ENCODE peak calls at places on chromosomes 13 and 19, in six cellular contexts. One of them, this sample, is unnamed.

GRCh38 chr19:39405930-39406655 is 554 bp upstream of the ZFP36 start:
- DNase-seq in nephron progenitor cell: no peak
- DNase-seq in WTC11: peak
- DNase-seq in testis: peak
- DNase-seq in GM20000: peak
- DNase-seq in hepatocyte: no peak
- DNase-seq in this sample: no peak

GRCh38 chr19:17001603-17002183 is 24.9 kb downstream of the CPAMD8 start:
- DNase-seq in hepatocyte: no peak
- DNase-seq in GM20000: no peak
- DNase-seq in WTC11: no peak
- DNase-seq in nephron progenitor cell: no peak
- DNase-seq in testis: no peak
- DNase-seq in this sample: no peak

GRCh38 chr19:35425682-35426081 is 22.4 kb upstream of the FFAR2 start:
- DNase-seq in nephron progenitor cell: no peak
- DNase-seq in testis: no peak
- DNase-seq in hepatocyte: no peak
- DNase-seq in GM20000: no peak
- DNase-seq in WTC11: no peak
- DNase-seq in this sample: no peak

GRCh38 chr19:35266149-35266903 is 2.4 kb upstream of the USF2 start:
- DNase-seq in hepatocyte: no peak
- DNase-seq in testis: peak
- DNase-seq in WTC11: no peak
- DNase-seq in nephron progenitor cell: no peak
- DNase-seq in GM20000: no peak
- DNase-seq in this sample: no peak

GRCh38 chr19:14719162-14719561 is 29.3 kb downstream of the ZNF333 start:
- DNase-seq in GM20000: no peak
- DNase-seq in testis: no peak
- DNase-seq in hepatocyte: no peak
- DNase-seq in WTC11: no peak
- DNase-seq in nephron progenitor cell: no peak
- DNase-seq in this sample: no peak

GRCh38 chr19:53102701-53103140 is 501 bp downstream of the ZNF160 start:
- DNase-seq in hepatocyte: peak
- DNase-seq in testis: no peak
- DNase-seq in nephron progenitor cell: peak
- DNase-seq in WTC11: peak
- DNase-seq in GM20000: peak
- DNase-seq in this sample: peak

GRCh38 chr13:53151692-53152421 is 123.2 kb downstream of the OLFM4 start:
- DNase-seq in GM20000: peak
- DNase-seq in hepatocyte: peak
- DNase-seq in WTC11: peak
- DNase-seq in testis: peak
- DNase-seq in nephron progenitor cell: peak
- DNase-seq in this sample: peak

GRCh38 chr13:75725784-75726183 is 89.7 kb downstream of the LMO7 start:
- DNase-seq in nephron progenitor cell: no peak
- DNase-seq in testis: no peak
- DNase-seq in WTC11: no peak
- DNase-seq in hepatocyte: no peak
- DNase-seq in GM20000: no peak
- DNase-seq in this sample: no peak

GRCh38 chr13:26811636-26812035 is 51.0 kb upstream of the GPR12 start:
- DNase-seq in hepatocyte: no peak
- DNase-seq in nephron progenitor cell: no peak
- DNase-seq in WTC11: no peak
- DNase-seq in testis: no peak
- DNase-seq in GM20000: no peak
- DNase-seq in this sample: no peak

GRCh38 chr19:35248310-35249145 is at the start of gene LSR:
- DNase-seq in nephron progenitor cell: peak
- DNase-seq in testis: peak
- DNase-seq in GM20000: peak
- DNase-seq in WTC11: peak
- DNase-seq in hepatocyte: peak
- DNase-seq in this sample: peak

GRCh38 chr19:17576758-17577532 is 21.5 kb downstream of the COLGALT1 start:
- DNase-seq in WTC11: peak
- DNase-seq in nephron progenitor cell: peak
- DNase-seq in hepatocyte: peak
- DNase-seq in GM20000: peak
- DNase-seq in testis: peak
- DNase-seq in this sample: peak

GRCh38 chr13:21733475-21734311 is 62.8 kb downstream of the FGF9 start:
- DNase-seq in nephron progenitor cell: no peak
- DNase-seq in WTC11: no peak
- DNase-seq in hepatocyte: no peak
- DNase-seq in testis: no peak
- DNase-seq in GM20000: no peak
- DNase-seq in this sample: no peak

GRCh38 chr13:85665286-85665685 is 133.9 kb downstream of the SLITRK6 start:
- DNase-seq in testis: no peak
- DNase-seq in WTC11: no peak
- DNase-seq in hepatocyte: peak
- DNase-seq in nephron progenitor cell: no peak
- DNase-seq in GM20000: no peak
- DNase-seq in this sample: peak

GRCh38 chr13:46367622-46368327 is 19.3 kb downstream of the RUBCNL start:
- DNase-seq in nephron progenitor cell: no peak
- DNase-seq in GM20000: no peak
- DNase-seq in hepatocyte: no peak
- DNase-seq in WTC11: no peak
- DNase-seq in testis: no peak
- DNase-seq in this sample: peak

GRCh38 chr13:106529415-106530208 is 5.8 kb downstream of the EFNB2 start:
- DNase-seq in WTC11: no peak
- DNase-seq in GM20000: no peak
- DNase-seq in testis: no peak
- DNase-seq in nephron progenitor cell: no peak
- DNase-seq in hepatocyte: no peak
- DNase-seq in this sample: no peak

GRCh38 chr13:20843177-20843576 is 59.4 kb downstream of the XPO4 start:
- DNase-seq in nephron progenitor cell: no peak
- DNase-seq in hepatocyte: peak
- DNase-seq in GM20000: no peak
- DNase-seq in testis: no peak
- DNase-seq in WTC11: no peak
- DNase-seq in this sample: no peak

GRCh38 chr13:30847697-30848307 is 58.3 kb upstream of the MEDAG start:
- DNase-seq in GM20000: no peak
- DNase-seq in hepatocyte: peak
- DNase-seq in WTC11: no peak
- DNase-seq in nephron progenitor cell: no peak
- DNase-seq in testis: no peak
- DNase-seq in this sample: peak

GRCh38 chr19:5418676-5419075 is 36.5 kb upstream of the ZNRF4 start:
- DNase-seq in WTC11: no peak
- DNase-seq in testis: no peak
- DNase-seq in nephron progenitor cell: no peak
- DNase-seq in GM20000: no peak
- DNase-seq in hepatocyte: no peak
- DNase-seq in this sample: no peak

GRCh38 chr13:77637583-77637982 is 59.9 kb upstream of the SLAIN1 start:
- DNase-seq in WTC11: no peak
- DNase-seq in testis: no peak
- DNase-seq in GM20000: no peak
- DNase-seq in hepatocyte: peak
- DNase-seq in nephron progenitor cell: no peak
- DNase-seq in this sample: no peak

GRCh38 chr13:43356566-43356965 is 333.2 kb downstream of the DNAJC15 start:
- DNase-seq in GM20000: no peak
- DNase-seq in testis: no peak
- DNase-seq in WTC11: no peak
- DNase-seq in hepatocyte: no peak
- DNase-seq in nephron progenitor cell: no peak
- DNase-seq in this sample: peak

GRCh38 chr13:77741587-77741972 is 44.1 kb downstream of the SLAIN1 start:
- DNase-seq in GM20000: no peak
- DNase-seq in hepatocyte: no peak
- DNase-seq in testis: no peak
- DNase-seq in WTC11: no peak
- DNase-seq in nephron progenitor cell: no peak
- DNase-seq in this sample: no peak

GRCh38 chr19:21585491-21585890 is 80.1 kb downstream of the ZNF429 start:
- DNase-seq in hepatocyte: no peak
- DNase-seq in nephron progenitor cell: no peak
- DNase-seq in WTC11: no peak
- DNase-seq in GM20000: no peak
- DNase-seq in testis: no peak
- DNase-seq in this sample: no peak

GRCh38 chr19:16524991-16525734 is 17.1 kb downstream of the CHERP start:
- DNase-seq in WTC11: no peak
- DNase-seq in GM20000: no peak
- DNase-seq in hepatocyte: no peak
- DNase-seq in nephron progenitor cell: no peak
- DNase-seq in testis: peak
- DNase-seq in this sample: no peak

GRCh38 chr13:34420975-34421719 is 520.9 kb upstream of the NBEA start:
- DNase-seq in testis: no peak
- DNase-seq in nephron progenitor cell: no peak
- DNase-seq in GM20000: no peak
- DNase-seq in hepatocyte: no peak
- DNase-seq in WTC11: no peak
- DNase-seq in this sample: peak
- TF ChIP-seq CTCF in testis: no peak
- TF ChIP-seq CTCF in nephron progenitor cell: no peak
- TF ChIP-seq CTCF in GM20000: no peak
- TF ChIP-seq CTCF in hepatocyte: peak
- TF ChIP-seq CTCF in WTC11: no peak
- TF ChIP-seq CTCF in this sample: no peak

GRCh38 chr13:87999791-88000190 is 328.6 kb downstream of the SLITRK5 start:
- DNase-seq in hepatocyte: no peak
- DNase-seq in GM20000: no peak
- DNase-seq in nephron progenitor cell: no peak
- DNase-seq in WTC11: no peak
- DNase-seq in testis: no peak
- DNase-seq in this sample: peak
- TF ChIP-seq CTCF in hepatocyte: no peak
- TF ChIP-seq CTCF in GM20000: no peak
- TF ChIP-seq CTCF in nephron progenitor cell: no peak
- TF ChIP-seq CTCF in WTC11: no peak
- TF ChIP-seq CTCF in testis: no peak
- TF ChIP-seq CTCF in this sample: no peak

DNA sequence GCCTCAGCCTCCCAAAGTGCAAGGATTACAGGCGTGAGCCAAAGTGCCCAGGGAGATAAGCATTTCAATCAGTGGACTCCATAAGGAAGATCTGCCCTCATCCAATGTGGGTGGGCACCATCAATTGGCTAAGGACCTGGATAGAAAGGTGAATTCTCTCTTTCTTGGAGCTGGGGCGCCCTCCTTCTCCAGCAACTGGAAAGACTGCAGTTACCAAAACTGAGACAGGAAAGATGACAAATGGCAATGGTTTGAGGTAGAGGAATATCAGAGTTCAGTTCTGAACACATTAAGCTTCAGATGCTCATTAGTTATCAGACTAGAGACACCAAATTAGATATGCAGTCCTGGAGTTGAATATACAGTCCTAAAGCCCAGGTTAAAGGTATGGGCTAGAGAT is 10.5 kb upstream of the ELF1 start:
- DNase-seq in hepatocyte: no peak
- DNase-seq in WTC11: peak
- DNase-seq in testis: no peak
- DNase-seq in nephron progenitor cell: no peak
- DNase-seq in GM20000: no peak
- DNase-seq in this sample: no peak
- TF ChIP-seq CTCF in hepatocyte: no peak
- TF ChIP-seq CTCF in WTC11: no peak
- TF ChIP-seq CTCF in testis: no peak
- TF ChIP-seq CTCF in nephron progenitor cell: no peak
- TF ChIP-seq CTCF in GM20000: no peak
- TF ChIP-seq CTCF in this sample: no peak

DNA sequence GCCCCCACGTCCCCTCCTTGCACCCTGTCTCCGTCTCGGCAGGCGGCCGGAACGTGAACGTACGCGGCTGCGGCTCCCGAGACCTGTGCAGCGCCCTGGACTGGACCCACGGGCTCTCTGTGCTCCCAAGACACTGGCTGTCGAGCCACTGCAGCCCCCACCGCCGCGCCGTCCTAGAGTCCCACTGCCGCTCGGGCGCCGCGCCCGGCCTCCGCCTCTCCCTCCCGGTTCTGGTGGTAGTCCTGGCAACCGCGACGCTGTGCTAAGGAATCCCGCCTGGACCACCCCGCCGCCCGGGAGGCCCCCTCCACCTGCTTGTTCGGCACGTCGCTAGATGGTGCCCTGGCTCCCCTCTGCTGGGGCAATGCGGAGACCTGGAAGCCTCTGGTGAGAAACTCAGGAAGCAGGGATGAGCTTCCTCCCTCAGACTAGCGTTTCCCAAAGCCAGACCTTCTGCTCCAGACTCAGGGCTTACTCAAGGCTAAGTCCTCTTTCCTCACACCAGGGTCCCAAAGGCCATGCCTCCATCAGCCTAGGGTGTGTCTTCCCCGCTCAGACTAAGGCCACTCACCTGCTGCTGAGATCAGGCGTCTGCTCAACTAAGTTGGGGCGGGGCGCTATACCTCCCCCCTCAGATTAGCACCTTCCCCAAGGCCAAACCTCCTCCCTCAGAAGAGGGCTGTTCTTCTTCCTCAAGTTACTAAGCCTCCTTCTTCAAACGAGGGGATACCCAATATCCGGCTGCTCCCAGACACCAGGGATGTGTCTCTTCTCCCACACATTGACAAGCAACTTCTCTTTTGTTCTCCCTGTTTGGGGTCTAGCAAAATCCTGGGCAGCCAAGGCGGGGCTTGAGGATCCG is 16.1 kb upstream of the IRGC start:
- DNase-seq in nephron progenitor cell: peak
- DNase-seq in GM20000: no peak
- DNase-seq in hepatocyte: peak
- DNase-seq in testis: peak
- DNase-seq in WTC11: peak
- DNase-seq in this sample: no peak
- TF ChIP-seq CTCF in nephron progenitor cell: no peak
- TF ChIP-seq CTCF in GM20000: no peak
- TF ChIP-seq CTCF in hepatocyte: peak
- TF ChIP-seq CTCF in testis: no peak
- TF ChIP-seq CTCF in WTC11: no peak
- TF ChIP-seq CTCF in this sample: no peak

This sample was measured in MCF 10A.